ENCODE peak calls at places on chromosomes 4 and X, in four cellular contexts. K is pancreas, M is ascending aorta, Y is dorsolateral prefrontal cortex. H is an unnamed sample.

GRCh38 chrX:47722260-47722659 is 63.3 kb upstream of the UXT start:
- DNase-seq in K (no peak), M (no peak), Y (no peak), H (no peak)

GRCh38 chr4:54731552-54731951 is 73.8 kb downstream of the KIT start:
- DNase-seq in K (no peak), M (no peak), Y (no peak), H (no peak)

GRCh38 chrX:133321441-133321840 is 93.8 kb downstream of the GPC4 start:
- DNase-seq in K (no peak), M (no peak), Y (no peak), H (no peak)

GRCh38 chr4:75629239-75629638 is 1.1 kb downstream of the CDKL2 start:
- DNase-seq in K (no peak), M (no peak), Y (no peak), H (no peak)

GRCh38 chr4:154032914-154033313 is 244.0 kb upstream of the SFRP2 start:
- DNase-seq in K (no peak), M (no peak), Y (no peak), H (no peak)

GRCh38 chr4:125303058-125303457 is 11.7 kb upstream of the FAT4 start:
- DNase-seq in K (no peak), M (no peak), Y (no peak), H (no peak)

GRCh38 chrX:39883664-39884063 is 214.1 kb downstream of the BCOR start:
- DNase-seq in K (no peak), M (no peak), Y (no peak), H (no peak)

GRCh38 chr4:113901994-113902787 is 77.3 kb downstream of the ARSJ start:
- DNase-seq in K (peak), M (no peak), Y (no peak), H (no peak)

GRCh38 chr4:41155194-41155830 is 59.0 kb downstream of the APBB2 start:
- DNase-seq in K (no peak), M (no peak), Y (no peak), H (no peak)

GRCh38 chr4:74283614-74284013 is 24.7 kb upstream of the EPGN start:
- DNase-seq in K (no peak), M (no peak), Y (no peak), H (no peak)

GRCh38 chrX:45385767-45386166 is 185.1 kb upstream of the DIPK2B start:
- DNase-seq in K (no peak), M (no peak), Y (no peak), H (no peak)

GRCh38 chrX:10350991-10351390 is 194.2 kb downstream of the CLCN4 start:
- DNase-seq in K (no peak), M (no peak), Y (no peak), H (no peak)

GRCh38 chr4:164621886-164622521 is 131.9 kb upstream of the SMIM31 start:
- DNase-seq in K (no peak), M (no peak), Y (no peak), H (no peak)

GRCh38 chrX:20461576-20461975 is 194.9 kb upstream of the RPS6KA3 start:
- DNase-seq in K (no peak), M (no peak), Y (no peak), H (no peak)

GRCh38 chrX:19602866-19603620 is 87.7 kb upstream of the MAP3K15 start:
- DNase-seq in K (no peak), M (no peak), Y (no peak), H (no peak)

GRCh38 chrX:1094934-1095333 is 117.5 kb downstream of the CRLF2 start:
- DNase-seq in K (no peak), M (no peak), Y (no peak), H (no peak)

GRCh38 chrX:53241558-53241957 is 16.6 kb upstream of the KDM5C start:
- DNase-seq in K (no peak), M (no peak), Y (no peak), H (no peak)

GRCh38 chr4:175874290-175874689 is 62.2 kb upstream of the GPM6A start:
- DNase-seq in K (no peak), M (no peak), Y (no peak), H (no peak)

GRCh38 chr4:1060121-1060520 is 48.7 kb downstream of the FGFRL1 start:
- DNase-seq in K (no peak), M (peak), Y (no peak), H (no peak)

GRCh38 chr4:38166768-38167167 is 206.6 kb downstream of the PTTG2 start:
- DNase-seq in K (no peak), M (no peak), Y (no peak), H (no peak)

GRCh38 chr4:22389240-22389871 is 126.5 kb downstream of the ADGRA3 start:
- DNase-seq in K (peak), M (no peak), Y (peak), H (no peak)
- TF ChIP-seq CTCF in K (peak), M (peak), Y (peak), H (no peak)

DNA sequence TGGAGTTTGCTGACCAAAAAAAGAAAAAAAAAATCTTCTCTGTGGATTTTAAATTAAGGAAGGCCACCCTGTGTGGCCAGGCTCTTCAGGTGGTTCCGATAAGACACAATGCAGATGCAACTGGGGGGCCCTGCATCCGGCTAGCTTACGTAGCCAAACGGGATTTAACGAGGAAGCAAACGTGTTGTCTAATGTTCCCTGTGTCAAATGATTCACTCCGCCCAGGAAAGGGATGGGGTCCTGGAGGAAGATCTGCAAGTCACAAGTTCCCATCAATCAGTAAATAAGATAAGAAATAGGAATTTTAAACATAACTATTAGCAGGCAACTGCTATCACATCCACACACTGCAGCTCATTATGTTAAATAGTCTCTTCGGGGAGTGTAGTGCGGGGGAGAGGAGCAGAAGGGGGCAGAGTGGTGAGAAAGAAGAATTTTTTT is 216.4 kb upstream of the GYPA start:
- DNase-seq in K (no peak), M (no peak), Y (no peak), H (no peak)
- TF ChIP-seq CTCF in K (no peak), M (no peak), Y (no peak), H (no peak)

GRCh38 chr4:3071811-3072210 is 2.5 kb downstream of the HTT-AS start:
- DNase-seq in K (no peak), M (no peak), Y (no peak), H (no peak)

GRCh38 chr4:3074846-3075651 is 568 bp downstream of the HTT start:
- DNase-seq in K (peak), M (peak), Y (peak), H (peak)

GRCh38 chr4:3074078-3074845 is at the start of the genes HTT and HTT-AS:
- DNase-seq in K (peak), M (peak), Y (peak), H (peak)

GRCh38 chr4:3075652-3075981 is 1.1 kb downstream of the HTT start:
- DNase-seq in K (no peak), M (no peak), Y (no peak), H (no peak)

GRCh38 chr4:3073158-3074077 is 920 bp downstream of the HTT-AS start:
- DNase-seq in K (no peak), M (no peak), Y (no peak), H (no peak)
- TF ChIP-seq CTCF in K (no peak), M (peak), Y (no peak), H (no peak)

GRCh38 chr4:146398404-146398803 is 123.3 kb downstream of the SLC10A7 start:
- DNase-seq in K (no peak), M (no peak), Y (no peak), H (no peak)
- TF ChIP-seq CTCF in K (no peak), M (no peak), Y (no peak), H (no peak)

DNA sequence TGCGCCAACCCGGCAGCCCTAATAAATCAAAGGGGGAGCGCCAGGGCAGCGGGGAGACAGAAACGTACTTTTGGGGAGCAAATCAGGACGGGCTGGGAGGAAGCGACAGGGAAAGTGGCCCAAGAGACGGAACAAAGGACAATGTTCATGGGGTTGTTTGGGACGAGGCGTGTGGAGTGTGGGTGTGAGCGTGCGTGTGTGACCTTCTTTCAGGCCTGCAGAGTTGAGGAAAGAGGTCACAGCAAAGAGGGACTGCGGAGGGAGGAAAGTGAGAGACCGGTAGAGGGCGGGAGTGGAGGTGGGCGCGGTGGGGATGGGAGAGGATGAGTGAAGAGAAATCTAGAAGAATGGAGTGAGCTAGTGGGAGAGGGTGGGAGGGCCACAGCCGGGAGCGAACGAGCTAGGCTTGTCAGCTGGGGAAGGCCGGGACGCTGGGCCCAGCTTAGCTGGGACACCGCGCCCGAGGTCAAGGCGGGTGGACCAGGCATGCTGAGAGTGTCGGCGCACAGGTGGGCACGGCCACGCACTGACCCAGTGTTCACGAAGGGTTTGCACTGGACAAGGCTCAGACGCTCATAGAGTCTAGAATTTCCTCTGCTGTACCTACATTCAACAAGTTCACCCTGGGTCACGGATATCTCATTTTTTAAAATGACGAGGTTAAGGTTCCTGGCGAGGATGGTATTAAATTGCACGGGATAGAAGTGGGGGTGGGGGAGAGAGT is 14.7 kb upstream of the PITX2 start:
- DNase-seq in K (no peak), M (no peak), Y (no peak), H (no peak)
- TF ChIP-seq CTCF in K (no peak), M (no peak), Y (no peak), H (no peak)

DNA sequence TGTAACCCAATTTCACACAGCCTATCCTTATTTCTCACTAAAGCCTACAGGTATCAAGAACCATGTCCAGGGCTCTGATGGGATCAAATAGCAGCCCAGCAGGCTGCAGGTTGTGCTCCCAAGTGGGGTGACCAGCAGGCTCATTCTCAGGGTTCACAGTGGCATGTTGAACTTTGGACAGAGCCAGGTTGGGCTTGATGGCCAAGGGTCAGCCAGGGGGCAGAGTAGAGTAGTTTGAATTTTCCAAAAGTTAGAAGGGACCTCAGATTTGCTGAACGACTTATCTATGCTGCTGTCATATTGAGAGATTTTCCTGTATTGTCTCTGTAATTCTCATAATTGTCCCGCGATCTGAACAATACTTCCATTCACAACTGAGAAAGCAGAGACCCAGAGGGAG is 310.8 kb upstream of the BOD1L1 start:
- DNase-seq in K (no peak), M (no peak), Y (no peak), H (no peak)
- TF ChIP-seq CTCF in K (no peak), M (no peak), Y (no peak), H (no peak)

DNA sequence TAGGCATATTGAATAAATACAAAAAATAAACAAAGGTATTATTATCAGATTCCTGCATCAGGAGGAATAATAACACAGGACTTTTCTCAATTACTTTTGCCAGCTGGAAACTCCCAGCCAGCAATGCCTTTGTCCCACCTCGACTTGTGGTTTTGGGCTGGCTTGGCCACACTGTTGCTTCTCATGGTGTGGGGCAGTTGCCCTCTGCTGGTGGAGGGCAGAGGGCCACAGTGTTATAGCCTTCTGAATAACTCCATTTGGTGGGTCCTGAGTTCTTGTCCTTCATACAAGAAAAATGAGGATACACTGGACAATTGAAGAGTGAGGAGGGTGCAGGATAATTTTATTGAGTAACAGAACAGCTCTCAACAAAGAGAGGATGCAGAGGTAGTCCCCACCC is 1206.0 kb upstream of the ADGRL3 start:
- DNase-seq in K (no peak), M (no peak), Y (no peak), H (no peak)
- TF ChIP-seq CTCF in K (no peak), M (no peak), Y (no peak), H (no peak)

GRCh38 chr4:103199009-103199408 is 866 bp upstream of the CENPE start:
- DNase-seq in K (no peak), M (no peak), Y (no peak), H (no peak)

GRCh38 chr4:103201254-103201653 is 3.1 kb upstream of the CENPE start:
- DNase-seq in K (no peak), M (no peak), Y (no peak), H (no peak)

GRCh38 chr4:103201724-103202123 is 3.6 kb upstream of the CENPE start:
- DNase-seq in K (no peak), M (no peak), Y (no peak), H (no peak)

GRCh38 chr4:103207673-103208072 is 9.5 kb upstream of the CENPE start:
- DNase-seq in K (no peak), M (no peak), Y (no peak), H (no peak)

GRCh38 chr4:103204114-103204513 is 6.0 kb upstream of the CENPE start:
- DNase-seq in K (no peak), M (no peak), Y (no peak), H (no peak)
- TF ChIP-seq CTCF in K (no peak), M (no peak), Y (peak), H (no peak)

GRCh38 chr4:144575181-144575580 is 70.8 kb upstream of the HHIP start:
- DNase-seq in K (no peak), M (no peak), Y (no peak), H (no peak)
- TF ChIP-seq CTCF in K (no peak), M (no peak), Y (no peak), H (no peak)

GRCh38 chrX:137432609-137433008 is 133.3 kb upstream of the ZIC3 start:
- DNase-seq in K (no peak), M (no peak), Y (no peak), H (no peak)
- TF ChIP-seq CTCF in K (no peak), M (no peak), Y (peak), H (no peak)

H was measured in omental fat pad.